ENCODE peak calls at places on chromosomes 11 and 22, in seven cellular contexts. N is neural progenitor cell, R is AG10803, G is cardiac muscle cell, E is thoracic aorta, C is endothelial cell of umbilical vein, S is MCF 10A. J is an unnamed sample.

GRCh38 chr11:65429069-65429681 is 6.6 kb downstream of the NEAT1 start:
- DNase-seq in G (no peak), R (peak; percentile 84), N (peak; percentile 32), S (peak; percentile 77), C (peak; percentile 70), E (no peak), J (no peak)

GRCh38 chr11:118813551-118813950 is 22.6 kb upstream of the DDX6 start:
- DNase-seq in S (no peak), C (no peak), R (no peak), E (no peak), N (no peak), G (no peak), J (no peak)

GRCh38 chr11:124640660-124641059 is 18.0 kb downstream of the TBRG1 start:
- DNase-seq in S (no peak), C (no peak), N (no peak), G (no peak), E (no peak), R (no peak), J (no peak)

GRCh38 chr11:85742873-85743275 is 56.9 kb upstream of the CCDC89 start:
- DNase-seq in C (no peak), N (no peak), R (no peak), E (no peak), G (no peak), S (peak; percentile 36), J (no peak)

GRCh38 chr11:114316980-114317675 is 20.9 kb downstream of the NNMT start:
- DNase-seq in N (no peak), R (no peak), S (no peak), C (no peak), E (no peak), G (no peak), J (no peak)

GRCh38 chr11:117289795-117290194 is 1.4 kb upstream of the BACE1-AS start:
- DNase-seq in G (no peak), E (no peak), S (no peak), N (no peak), R (no peak), C (no peak), J (no peak)

GRCh38 chr22:17369553-17370035 is 334 bp downstream of the CECR2 start:
- DNase-seq in C (no peak), G (peak; percentile 86), E (no peak), S (no peak), R (no peak), N (peak; percentile 88), J (peak; percentile 55)

GRCh38 chr11:72294566-72295395 is 50.8 kb upstream of the PHOX2A start:
- DNase-seq in G (no peak), N (no peak), R (no peak), S (no peak), C (no peak), E (no peak), J (no peak)

GRCh38 chr22:27192135-27192900 is 534.9 kb downstream of the MIAT start:
- DNase-seq in R (no peak), S (no peak), E (no peak), G (no peak), C (no peak), N (no peak), J (no peak)

GRCh38 chr11:69442807-69443137 is 38.7 kb upstream of the LINC01488 start:
- DNase-seq in S (no peak), C (no peak), N (no peak), R (peak; percentile 88), G (no peak), E (no peak), J (no peak)

GRCh38 chr11:46845440-46845739 is 690 bp downstream of the CKAP5 start:
- DNase-seq in E (no peak), N (no peak), G (no peak), C (peak; percentile 66), R (peak; percentile 18), S (no peak), J (no peak)

GRCh38 chr11:124897681-124898680 is at the start of gene ROBO4:
- DNase-seq in E (no peak), N (no peak), C (peak; percentile 87), R (peak; percentile 91), G (no peak), S (peak; percentile 94), J (no peak)

GRCh38 chr11:132187814-132188213 is 817.4 kb downstream of the NTM start:
- DNase-seq in S (no peak), N (no peak), R (peak; percentile 54), G (no peak), C (no peak), E (no peak), J (no peak)

GRCh38 chr22:43743131-43743530 is 69.0 kb downstream of the EFCAB6 start:
- DNase-seq in E (no peak), R (no peak), G (peak; percentile 59), N (peak; percentile 66), C (no peak), S (peak; percentile 5), J (no peak)

GRCh38 chr11:78961186-78961782 is 386.6 kb upstream of the NARS2 start:
- DNase-seq in G (no peak), E (no peak), N (peak; percentile 68), C (peak; percentile 29), S (peak; percentile 81), R (peak; percentile 29), J (no peak)

GRCh38 chr22:47083379-47083986 is 321.0 kb downstream of the TBC1D22A start:
- DNase-seq in E (no peak), C (no peak), G (no peak), N (no peak), S (no peak), R (no peak), J (no peak)

GRCh38 chr11:32052218-32052617 is 38.7 kb upstream of the RCN1 start:
- DNase-seq in S (peak; percentile 72), R (peak; percentile 56), C (peak; percentile 61), G (peak; percentile 73), N (peak; percentile 71), E (no peak), J (peak; percentile 71)

GRCh38 chr11:14500181-14500651 is 605 bp upstream of the COPB1 start:
- DNase-seq in G (peak; percentile 42), S (peak; percentile 61), R (peak; percentile 46), N (peak; percentile 24), C (peak; percentile 78), E (no peak), J (no peak)

GRCh38 chr11:102476812-102477211 is 24.2 kb upstream of the TMEM123 start:
- DNase-seq in S (peak; percentile 73), R (no peak), G (peak; percentile 35), N (peak; percentile 23), E (no peak), C (peak; percentile 34), J (no peak)

DNA sequence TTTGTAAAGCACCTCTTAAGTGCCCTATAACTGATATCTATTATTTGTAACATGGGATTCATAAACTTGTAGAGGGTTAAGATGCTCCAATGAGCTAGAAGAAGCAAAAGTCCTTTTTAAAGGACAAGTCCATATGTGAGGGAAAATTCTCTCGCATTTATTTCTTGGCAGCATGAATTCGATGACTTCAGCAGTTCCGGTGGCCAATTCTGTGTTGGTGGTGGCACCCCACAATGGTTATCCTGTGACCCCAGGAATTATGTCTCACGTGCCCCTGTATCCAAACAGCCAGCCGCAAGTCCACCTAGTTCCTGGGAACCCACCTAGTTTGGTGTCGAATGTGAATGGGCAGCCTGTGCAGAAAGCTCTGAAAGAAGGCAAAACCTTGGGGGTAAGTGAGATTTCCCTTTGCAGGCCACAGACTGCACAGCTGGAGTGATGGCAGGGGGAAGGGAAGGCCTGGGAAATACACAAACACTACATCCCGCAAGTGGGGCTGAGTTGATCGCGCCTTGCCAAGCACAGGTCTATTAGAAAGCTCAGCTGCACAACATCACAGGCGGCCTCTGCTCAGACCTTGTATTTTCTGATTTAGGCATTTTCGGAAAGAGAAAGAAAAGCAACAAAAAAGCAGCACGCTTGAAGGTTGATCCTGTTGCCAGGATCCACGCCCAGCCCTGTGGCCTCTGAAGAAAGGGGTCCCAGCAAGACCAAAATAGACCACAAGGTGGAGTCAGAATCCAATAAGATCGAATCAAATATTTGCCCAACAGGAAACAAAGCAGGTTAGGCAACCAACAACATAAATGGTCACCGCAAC is 1.5 kb downstream of the MS4A8 start:
- DNase-seq in E (no peak), N (peak; percentile 72), S (peak; percentile 29), G (peak; percentile 41), R (no peak), C (peak; percentile 24), J (peak; percentile 37)
- TF ChIP-seq CTCF in E (no peak), N (peak; percentile 64), S (peak; percentile 22), G (peak; percentile 28), R (no peak), C (peak; percentile 49), J (peak; percentile 63)

GRCh38 chr11:130913268-130913667 is 3.0 kb downstream of the SNX19 start:
- DNase-seq in G (no peak), N (no peak), S (no peak), R (no peak), E (no peak), C (no peak), J (no peak)
- TF ChIP-seq CTCF in G (no peak), N (no peak), S (no peak), R (no peak), E (no peak), C (no peak), J (no peak)

DNA sequence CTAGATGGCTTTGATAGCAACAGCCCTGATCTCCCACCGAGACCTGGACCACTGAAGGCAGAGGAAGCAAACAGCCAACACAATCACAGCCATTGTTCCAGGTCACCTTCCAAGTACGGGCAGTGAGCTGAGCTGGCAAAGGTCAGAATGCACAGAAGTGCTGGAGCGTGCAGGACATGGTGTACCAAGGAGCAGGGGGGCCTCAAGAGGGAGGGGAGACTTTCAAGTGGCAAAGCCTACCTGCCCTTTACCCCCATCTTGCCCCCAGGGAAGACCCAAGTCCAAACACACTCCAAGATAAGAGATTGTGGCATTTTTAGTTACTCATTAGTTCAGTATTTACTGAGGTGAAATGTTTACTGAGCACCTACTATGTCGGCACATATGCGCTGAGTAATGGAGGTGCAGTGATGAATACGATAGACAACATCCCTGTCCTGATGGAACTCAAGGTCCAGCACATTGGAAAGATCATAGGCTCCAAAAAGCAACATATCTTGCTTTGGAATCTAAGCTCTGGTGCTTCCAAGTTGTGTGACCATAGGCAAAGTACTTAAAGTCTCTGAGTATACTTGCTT is 26.0 kb upstream of the TTC12 start:
- DNase-seq in E (no peak), R (no peak), C (no peak), G (no peak), S (no peak), N (no peak), J (no peak)
- TF ChIP-seq CTCF in E (no peak), R (no peak), C (no peak), G (no peak), S (no peak), N (no peak), J (no peak)

DNA sequence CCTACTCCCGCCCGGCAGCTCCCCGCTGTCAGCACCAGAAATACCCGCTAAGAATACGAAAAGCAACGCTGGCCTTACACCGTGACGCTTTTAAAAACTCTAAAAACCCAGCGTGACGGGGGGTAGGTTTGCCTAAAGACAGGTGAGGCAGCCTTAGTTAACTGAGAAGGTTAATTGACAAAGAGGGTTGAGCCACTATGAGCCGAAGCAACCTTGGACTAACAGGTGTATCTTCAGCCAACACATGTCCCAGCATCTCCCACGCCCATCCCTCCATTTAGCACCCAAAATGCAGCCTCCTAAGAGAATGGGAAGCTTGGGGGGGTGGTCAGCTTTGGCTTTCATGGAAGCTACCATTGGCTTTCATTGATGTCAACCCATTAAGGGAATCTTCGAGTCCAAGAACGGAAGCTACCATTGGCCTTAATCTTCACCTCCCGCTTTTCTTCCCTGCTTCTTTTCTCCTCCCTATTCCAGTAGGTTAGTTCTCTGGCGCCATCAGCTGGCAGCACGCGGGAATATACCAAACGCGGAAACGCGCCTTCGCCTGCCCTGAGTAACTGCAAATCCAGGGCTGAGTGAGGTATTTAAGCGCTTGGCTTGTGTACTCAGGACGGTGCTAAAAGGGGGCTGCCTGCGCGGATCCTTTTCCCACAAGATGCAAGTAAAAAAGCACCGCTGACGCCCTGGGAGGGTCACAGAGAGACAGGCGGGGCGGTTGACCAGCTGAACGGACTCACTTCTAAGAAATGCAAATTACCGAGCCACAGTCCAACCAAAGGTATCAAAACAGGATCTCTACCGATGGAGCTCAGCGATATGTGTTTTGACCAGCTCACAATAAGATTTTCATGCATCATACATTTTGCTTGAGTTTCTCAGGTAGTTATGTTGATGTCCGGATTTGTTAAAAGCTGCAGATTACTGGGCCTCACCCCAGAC is 38.5 kb upstream of the GLYATL1 start:
- DNase-seq in R (peak; percentile 63), E (no peak), C (peak; percentile 41), S (peak; percentile 77), G (peak; percentile 85), N (peak; percentile 93), J (peak; percentile 83)
- TF ChIP-seq CTCF in R (peak; percentile 62), E (no peak), C (peak; percentile 31), S (peak; percentile 60), G (peak; percentile 76), N (peak; percentile 82), J (peak; percentile 69)